ENCODE peak calls at places on chromosomes 3 and 15, in six cellular contexts. L, U, Z, D, Q and S are unnamed samples.

GRCh38 chr3:73432021-73432722 is 192.6 kb downstream of the PDZRN3 start:
- DNase-seq in D (peak), L (no peak), Z (no peak), Q (peak), U (no peak), S (peak)

GRCh38 chr3:27312044-27312668 is 57.0 kb downstream of the NEK10 start:
- DNase-seq in L (no peak), D (no peak), Z (no peak), Q (peak), U (no peak), S (no peak)

GRCh38 chr15:76168237-76168984 is 108.6 kb downstream of the TMEM266 start:
- DNase-seq in L (no peak), Q (peak), D (no peak), U (no peak), Z (no peak), S (no peak)

GRCh38 chr3:23806322-23807160 is 786 bp downstream of the UBE2E1 start:
- DNase-seq in Z (peak), L (no peak), D (peak), Q (peak), U (peak), S (no peak)

GRCh38 chr15:25060472-25060803 is 105.7 kb downstream of the SNRPN start:
- DNase-seq in L (peak), Q (no peak), Z (no peak), D (no peak), U (no peak), S (peak)

GRCh38 chr15:58528197-58528870 is 96.5 kb downstream of the LIPC start:
- DNase-seq in Q (no peak), D (no peak), Z (no peak), L (peak), U (no peak), S (no peak)

GRCh38 chr15:43776101-43776717 is 557 bp downstream of the ELL3 start:
- DNase-seq in D (no peak), U (peak), Q (no peak), L (peak), Z (peak), S (no peak)

GRCh38 chr3:8822141-8822540 is 52.7 kb upstream of the OXTR start:
- DNase-seq in D (no peak), U (no peak), L (no peak), Q (no peak), Z (no peak), S (no peak)

GRCh38 chr3:112446343-112446742 is 52.9 kb downstream of the BTLA start:
- DNase-seq in Q (no peak), U (no peak), L (no peak), Z (no peak), D (no peak), S (no peak)

GRCh38 chr3:132033471-132033870 is 1.3 kb downstream of the CPNE4 start:
- DNase-seq in L (no peak), Q (no peak), Z (peak), D (no peak), U (no peak), S (no peak)

GRCh38 chr15:96330450-96331140 is at the start of gene NR2F2:
- DNase-seq in L (peak), Z (peak), U (peak), D (peak), Q (peak), S (peak)

GRCh38 chr15:79811406-79812405 is 85.1 kb downstream of the MTHFS start:
- DNase-seq in U (no peak), Q (no peak), L (peak), Z (no peak), D (peak), S (no peak)

GRCh38 chr3:99111235-99111634 is 209.7 kb upstream of the DCBLD2 start:
- DNase-seq in D (no peak), Z (no peak), Q (no peak), U (no peak), L (no peak), S (no peak)

GRCh38 chr15:61099030-61099800 is 129.9 kb downstream of the RORA start:
- DNase-seq in Q (no peak), Z (no peak), D (no peak), U (no peak), L (no peak), S (no peak)

GRCh38 chr3:141538568-141538967 is 51.7 kb downstream of the RASA2 start:
- DNase-seq in Z (no peak), U (no peak), L (no peak), Q (no peak), D (no peak), S (no peak)

GRCh38 chr3:64530434-64531049 is 157.3 kb downstream of the ADAMTS9 start:
- DNase-seq in Q (peak), U (no peak), D (peak), L (peak), Z (peak), S (no peak)

GRCh38 chr3:140050977-140051957 is 116.3 kb downstream of the CLSTN2 start:
- DNase-seq in L (no peak), Q (peak), Z (peak), D (no peak), U (no peak), S (no peak)

GRCh38 chr15:78461171-78461881 is 23.3 kb downstream of the IREB2 start:
- DNase-seq in U (no peak), Z (no peak), D (no peak), L (no peak), Q (no peak), S (no peak)

GRCh38 chr3:99938270-99938955 is 120.8 kb downstream of the CMSS1 start:
- DNase-seq in D (no peak), Z (no peak), Q (no peak), L (no peak), U (no peak), S (no peak)

GRCh38 chr3:137812018-137812417 is 47.9 kb downstream of the SOX14 start:
- DNase-seq in L (no peak), Q (no peak), D (no peak), Z (no peak), U (no peak), S (no peak)

GRCh38 chr3:94285874-94286273 is 223.0 kb downstream of the NSUN3 start:
- DNase-seq in Z (no peak), U (no peak), D (no peak), Q (no peak), L (no peak), S (no peak)

GRCh38 chr15:81273200-81273599 is 50.7 kb downstream of the STARD5 start:
- DNase-seq in Z (no peak), Q (no peak), D (no peak), U (no peak), L (no peak), S (no peak)

GRCh38 chr15:65373163-65373651 is 4.6 kb downstream of the IGDCC3 start:
- DNase-seq in Z (no peak), U (peak), Q (no peak), L (no peak), D (no peak), S (no peak)

GRCh38 chr15:75107905-75108838 is 84.8 kb downstream of the PPCDC start:
- DNase-seq in Z (no peak), L (peak), Q (no peak), U (peak), D (no peak), S (no peak)

GRCh38 chr15:94840794-94841587 is 609.6 kb downstream of the MCTP2 start:
- DNase-seq in Q (no peak), D (peak), L (no peak), Z (no peak), U (no peak), S (no peak)

GRCh38 chr15:68220489-68220888 is 9.0 kb downstream of the CLN6 start:
- DNase-seq in D (no peak), Z (no peak), Q (peak), L (peak), U (no peak), S (no peak)

GRCh38 chr15:57218826-57219576 is 157.3 kb upstream of the CGNL1 start:
- DNase-seq in Q (no peak), D (no peak), L (no peak), U (no peak), Z (no peak), S (no peak)
- H3K4me3 ChIP-seq in Q (no peak), D (peak), L (peak), U (no peak), Z (peak), S (no peak)

DNA sequence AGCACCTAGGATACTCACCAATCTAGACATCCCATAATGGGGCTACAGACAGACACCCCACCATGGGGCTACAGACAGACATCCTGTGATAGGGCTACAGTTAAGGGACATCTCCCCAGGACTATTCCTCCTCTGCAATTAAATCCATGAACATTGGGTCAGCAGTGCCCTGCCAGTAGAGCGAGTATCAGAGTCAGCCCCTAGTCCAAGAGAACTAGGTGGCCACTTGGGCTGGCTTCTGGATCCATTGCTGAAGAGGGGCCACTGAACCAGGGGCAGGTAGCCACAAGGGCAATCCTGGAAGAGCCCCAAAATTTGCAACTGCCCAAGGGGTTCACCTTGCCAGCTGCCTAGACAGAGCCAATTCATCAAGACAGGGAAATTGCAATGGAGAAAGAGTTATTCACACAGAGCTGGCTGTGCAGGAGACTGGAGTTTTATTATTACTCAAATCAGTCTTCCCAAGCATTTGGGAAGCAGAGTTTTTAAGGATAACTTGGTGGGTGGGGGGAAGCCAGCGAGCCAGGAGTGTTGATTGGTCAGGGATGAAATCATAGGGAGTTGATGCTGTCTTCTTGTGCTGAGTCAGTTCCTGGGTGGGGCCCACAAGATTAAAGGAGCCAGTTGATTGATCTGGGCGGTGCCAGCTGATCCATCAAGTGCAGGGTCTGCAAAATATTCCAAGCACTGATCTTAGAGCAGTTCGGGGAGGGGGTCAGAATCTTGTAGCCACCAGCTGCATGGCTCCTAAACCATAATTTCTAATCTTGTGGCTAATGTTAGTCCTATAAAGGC is 170.2 kb upstream of the SMAD3 start:
- DNase-seq in L (no peak), D (peak), Z (peak), Q (no peak), U (no peak), S (peak)
- TF ChIP-seq POLR2AphosphoS5 in L (no peak), D (no peak), Z (no peak), Q (no peak), U (no peak), S (no peak)

GRCh38 chr3:122786067-122786466 is 7.6 kb downstream of the HSPBAP1 start:
- DNase-seq in L (no peak), Q (no peak), D (no peak), Z (no peak), U (no peak), S (no peak)

GRCh38 chr3:122787872-122788271 is 5.8 kb downstream of the HSPBAP1 start:
- DNase-seq in Z (no peak), D (no peak), L (no peak), Q (no peak), U (no peak), S (no peak)

GRCh38 chr3:122782804-122783203 is 10.8 kb downstream of the HSPBAP1 start:
- DNase-seq in Z (no peak), U (no peak), D (no peak), L (no peak), Q (no peak), S (no peak)

GRCh38 chr3:122785231-122785630 is 8.4 kb downstream of the HSPBAP1 start:
- DNase-seq in Q (no peak), U (no peak), L (no peak), D (no peak), Z (no peak), S (no peak)

GRCh38 chr3:122784436-122784835 is 9.2 kb downstream of the HSPBAP1 start:
- DNase-seq in L (no peak), U (no peak), D (no peak), Q (no peak), Z (no peak), S (no peak)
- H3K4me3 ChIP-seq in L (no peak), U (no peak), D (no peak), Q (no peak), Z (no peak), S (no peak)

DNA sequence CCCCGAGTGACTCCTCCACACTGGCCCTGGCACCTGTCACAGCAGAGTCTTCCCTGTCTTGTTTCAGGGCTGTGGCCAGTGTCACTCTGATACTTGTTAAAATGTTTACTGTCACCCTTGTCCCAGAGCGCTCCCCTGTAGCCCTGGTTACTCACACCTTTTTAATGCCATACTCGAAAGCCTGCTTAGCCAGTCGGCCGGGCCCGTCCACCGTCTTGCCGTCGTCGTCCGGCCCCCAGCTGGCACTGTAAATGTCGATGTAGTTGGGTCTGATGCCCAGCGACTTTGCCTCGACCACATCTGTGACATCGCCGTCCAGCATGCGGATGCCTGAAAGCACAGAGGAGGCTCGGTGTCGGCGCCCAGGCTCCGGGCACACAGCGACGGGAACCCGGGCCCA is 91.3 kb downstream of the PCSK6 start:
- DNase-seq in U (no peak), Z (peak), D (no peak), Q (no peak), L (no peak), S (no peak)
- TF ChIP-seq POLR2AphosphoS5 in U (no peak), Z (no peak), D (no peak), Q (no peak), L (no peak), S (no peak)

GRCh38 chr3:62174116-62174515 is 199.2 kb downstream of the FEZF2 start:
- DNase-seq in Q (no peak), L (no peak), Z (no peak), D (no peak), U (no peak), S (no peak)
- H3K4me3 ChIP-seq in Q (no peak), L (no peak), Z (no peak), D (no peak), U (no peak), S (no peak)

GRCh38 chr15:33794425-33794824 is 173.9 kb upstream of the CHRM5 start:
- DNase-seq in D (no peak), U (no peak), Q (no peak), L (no peak), Z (no peak), S (no peak)
- TF ChIP-seq POLR2AphosphoS5 in D (no peak), U (no peak), Q (no peak), L (no peak), Z (no peak), S (no peak)

DNA sequence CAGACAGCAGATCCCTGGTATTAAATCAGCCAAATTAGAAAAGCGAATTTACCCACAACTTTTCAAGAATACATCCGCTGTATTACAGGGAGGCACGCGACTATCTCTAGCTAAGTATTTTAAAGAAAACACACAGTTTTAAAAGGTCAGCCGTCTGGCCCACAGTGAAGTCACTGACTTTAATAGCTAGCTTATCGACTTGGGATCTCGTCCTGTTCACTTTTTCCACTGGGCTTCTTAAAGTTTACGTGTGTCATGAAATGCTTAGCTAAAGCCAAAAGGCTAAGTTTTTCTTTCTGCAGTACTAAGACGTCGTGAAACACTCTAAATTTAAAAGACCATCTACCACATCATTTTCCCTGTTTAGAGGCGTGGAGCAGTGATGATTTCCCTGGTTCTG is 27.2 kb downstream of the LRIG1 start:
- DNase-seq in L (no peak), U (no peak), Q (no peak), D (no peak), Z (no peak), S (no peak)
- H3K4me3 ChIP-seq in L (no peak), U (no peak), Q (no peak), D (peak), Z (no peak), S (no peak)

DNA sequence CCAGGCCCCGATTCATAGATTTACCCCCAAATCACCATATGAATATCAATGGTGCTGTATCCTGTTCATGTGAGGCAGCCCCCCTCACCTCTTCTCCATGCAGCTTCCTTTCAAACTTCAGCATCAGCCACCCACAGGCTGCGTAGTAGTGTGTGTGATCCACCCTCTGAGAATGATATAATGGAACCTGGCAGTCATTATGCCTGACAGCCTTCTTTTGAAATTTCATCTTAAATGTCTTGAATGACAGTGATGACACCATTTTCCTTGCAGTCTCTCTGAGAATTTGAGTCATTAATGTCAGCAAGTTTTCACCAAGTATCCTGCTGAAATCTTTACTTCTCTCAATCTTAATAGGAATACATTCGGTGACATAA is 3.5 kb upstream of the CLRN1 start:
- DNase-seq in U (no peak), D (no peak), L (no peak), Q (no peak), Z (no peak), S (no peak)
- TF ChIP-seq POLR2AphosphoS5 in U (no peak), D (no peak), L (no peak), Q (no peak), Z (no peak), S (no peak)

GRCh38 chr15:92283813-92284212 is 109.9 kb upstream of the ST8SIA2 start:
- DNase-seq in U (no peak), L (no peak), Z (no peak), Q (no peak), D (no peak), S (no peak)

GRCh38 chr15:92291900-92292299 is 101.8 kb upstream of the ST8SIA2 start:
- DNase-seq in U (no peak), L (no peak), Q (no peak), D (no peak), Z (no peak), S (no peak)

GRCh38 chr15:92290359-92290992 is 103.2 kb upstream of the ST8SIA2 start:
- DNase-seq in Q (no peak), D (no peak), L (no peak), Z (no peak), U (no peak), S (peak)

GRCh38 chr15:92288755-92289154 is 104.9 kb upstream of the ST8SIA2 start:
- DNase-seq in D (no peak), U (no peak), Q (no peak), Z (no peak), L (no peak), S (no peak)
- H3K4me3 ChIP-seq in D (no peak), U (no peak), Q (no peak), Z (no peak), L (no peak), S (no peak)

GRCh38 chr3:182482692-182483091 is 310.6 kb upstream of the ATP11B start:
- DNase-seq in D (no peak), U (no peak), Q (no peak), L (no peak), Z (no peak), S (no peak)

GRCh38 chr3:182484184-182484583 is 309.1 kb upstream of the ATP11B start:
- DNase-seq in Z (no peak), D (no peak), L (no peak), U (no peak), Q (no peak), S (no peak)

GRCh38 chr3:182478369-182478768 is 314.9 kb upstream of the ATP11B start:
- DNase-seq in Z (no peak), Q (no peak), L (no peak), U (no peak), D (no peak), S (no peak)

GRCh38 chr3:182479335-182479734 is 314.0 kb upstream of the ATP11B start:
- DNase-seq in Q (no peak), D (no peak), Z (no peak), L (no peak), U (no peak), S (no peak)

DNA sequence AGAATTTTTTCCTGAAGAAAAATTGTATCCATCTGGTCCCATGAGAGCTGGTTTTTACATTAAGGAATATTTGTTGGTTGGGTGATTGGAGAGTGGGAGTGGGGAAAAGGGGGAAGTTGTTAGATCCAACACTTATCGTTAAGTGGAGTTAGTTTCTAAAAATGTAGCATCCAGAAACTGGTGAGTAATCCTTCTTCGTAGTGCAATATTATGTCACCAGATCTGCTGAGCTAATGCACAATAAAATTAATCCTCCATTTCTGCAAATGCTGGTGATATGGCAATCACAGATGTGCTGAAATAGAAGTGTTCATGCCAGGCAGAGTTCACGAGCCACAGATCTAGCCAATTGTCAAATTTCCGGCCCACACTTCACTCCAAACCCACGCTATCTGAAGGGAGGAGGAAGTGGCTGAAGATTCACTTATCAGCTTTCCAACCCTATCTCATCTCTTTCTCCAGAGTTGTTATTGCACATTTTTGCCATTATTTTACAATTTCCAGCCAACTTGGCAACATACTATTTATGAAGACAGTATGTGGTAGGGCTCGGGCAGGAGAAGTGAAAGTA is 313.5 kb upstream of the ATP11B start:
- DNase-seq in Z (no peak), D (no peak), Q (no peak), U (no peak), L (no peak), S (no peak)
- TF ChIP-seq POLR2AphosphoS5 in Z (no peak), D (no peak), Q (no peak), U (no peak), L (no peak), S (no peak)